ENCODE peak calls at places on chromosome 13, in ten cellular contexts. V is uterus, P is heart right ventricle, L is stomach, F is dorsolateral prefrontal cortex, I is IMR-90, X is aorta, S is right atrium auricular region, K is lower lobe of right lung, W is fibroblast of lung. Q is an unnamed sample.

GRCh38 chr13:37485766-37486165 is 112.8 kb downstream of the POSTN start:
- DNase-seq in V (no peak), P (no peak), L (no peak), F (no peak), I (peak), X (no peak), S (no peak), K (no peak), W (peak), Q (no peak)

GRCh38 chr13:52804202-52804641 is 44.2 kb downstream of the PCDH8 start:
- DNase-seq in V (no peak), P (no peak), L (no peak), F (no peak), I (no peak), X (no peak), S (no peak), K (no peak), W (peak), Q (no peak)

GRCh38 chr13:36475468-36475867 is 43.2 kb downstream of the CCNA1 start:
- DNase-seq in V (no peak), P (no peak), L (no peak), F (no peak), I (no peak), X (no peak), S (no peak), K (no peak), W (peak), Q (no peak)

GRCh38 chr13:22061371-22061805 is 390.5 kb downstream of the FGF9 start:
- DNase-seq in V (no peak), P (no peak), L (no peak), F (peak), I (no peak), X (no peak), S (no peak), K (no peak), W (no peak), Q (no peak)

GRCh38 chr13:91058066-91058465 is 289.4 kb upstream of the MIR17HG start:
- DNase-seq in V (no peak), P (no peak), L (no peak), F (no peak), I (no peak), X (no peak), S (no peak), K (no peak), W (peak), Q (no peak)

GRCh38 chr13:28753946-28754345 is 35.2 kb upstream of the SLC46A3 start:
- DNase-seq in V (no peak), P (no peak), L (no peak), F (no peak), I (no peak), X (no peak), S (no peak), K (no peak), W (no peak), Q (no peak)

GRCh38 chr13:110829486-110829885 is 85.4 kb downstream of the ANKRD10 start:
- DNase-seq in V (no peak), P (no peak), L (no peak), F (no peak), I (no peak), X (no peak), S (no peak), K (no peak), W (no peak), Q (no peak)

GRCh38 chr13:62432295-62432694 is 1016.6 kb upstream of the PCDH20 start:
- DNase-seq in V (no peak), P (no peak), L (no peak), F (no peak), I (no peak), X (no peak), S (no peak), K (no peak), W (no peak), Q (no peak)

DNA sequence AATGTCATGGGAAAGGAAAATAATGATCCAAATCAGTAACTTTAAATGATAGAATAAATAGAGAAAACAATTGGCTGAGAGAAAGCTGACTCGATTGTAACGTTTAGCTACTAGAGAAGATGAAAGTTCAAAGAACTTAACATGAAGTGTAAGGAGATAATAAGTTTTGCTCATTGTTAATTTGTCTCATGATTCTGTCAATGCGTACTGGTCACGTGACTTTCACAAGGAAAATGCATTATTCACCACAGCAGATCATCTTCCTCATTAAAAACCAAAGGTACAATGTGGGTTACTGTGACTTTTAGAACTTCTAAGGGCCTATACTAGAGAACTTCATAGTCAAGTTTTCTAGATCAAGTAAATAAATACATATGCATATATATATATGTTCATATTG is 1207.2 kb downstream of the EFNB2 start:
- DNase-seq in V (no peak), P (no peak), L (no peak), F (no peak), I (no peak), X (no peak), S (no peak), K (no peak), W (no peak), Q (no peak)
- H3K27ac ChIP-seq in V (no peak), P (no peak), L (no peak), F (no peak), I (no peak), X (no peak), S (no peak), K (no peak), W (no peak), Q (no peak)

GRCh38 chr13:77919351-77920294 is 992 bp upstream of the EDNRB start:
- DNase-seq in V (peak), P (peak), L (no peak), F (peak), I (peak), X (peak), S (peak), K (peak), W (peak), Q (peak)
- H3K27ac ChIP-seq in V (peak), P (peak), L (no peak), F (peak), I (no peak), X (no peak), S (peak), K (peak), W (no peak), Q (peak)

GRCh38 chr13:99546878-99547277 is 45.6 kb downstream of the TM9SF2 start:
- DNase-seq in V (no peak), P (no peak), L (no peak), F (no peak), I (no peak), X (no peak), S (no peak), K (no peak), W (no peak), Q (no peak)

GRCh38 chr13:99545979-99546378 is 44.7 kb downstream of the TM9SF2 start:
- DNase-seq in V (no peak), P (no peak), L (no peak), F (no peak), I (no peak), X (no peak), S (no peak), K (no peak), W (no peak), Q (no peak)

GRCh38 chr13:99542788-99543406 is 41.6 kb downstream of the TM9SF2 start:
- DNase-seq in V (no peak), P (no peak), L (no peak), F (no peak), I (no peak), X (no peak), S (no peak), K (no peak), W (no peak), Q (no peak)

GRCh38 chr13:99553033-99553432 is 51.8 kb downstream of the TM9SF2 start:
- DNase-seq in V (no peak), P (no peak), L (peak), F (no peak), I (no peak), X (no peak), S (no peak), K (no peak), W (no peak), Q (no peak)

GRCh38 chr13:99548448-99548847 is 47.2 kb downstream of the TM9SF2 start:
- DNase-seq in V (no peak), P (no peak), L (no peak), F (no peak), I (no peak), X (no peak), S (no peak), K (no peak), W (no peak), Q (no peak)
- H3K27ac ChIP-seq in V (no peak), P (no peak), L (no peak), F (no peak), I (no peak), X (no peak), S (no peak), K (no peak), W (no peak), Q (no peak)

DNA sequence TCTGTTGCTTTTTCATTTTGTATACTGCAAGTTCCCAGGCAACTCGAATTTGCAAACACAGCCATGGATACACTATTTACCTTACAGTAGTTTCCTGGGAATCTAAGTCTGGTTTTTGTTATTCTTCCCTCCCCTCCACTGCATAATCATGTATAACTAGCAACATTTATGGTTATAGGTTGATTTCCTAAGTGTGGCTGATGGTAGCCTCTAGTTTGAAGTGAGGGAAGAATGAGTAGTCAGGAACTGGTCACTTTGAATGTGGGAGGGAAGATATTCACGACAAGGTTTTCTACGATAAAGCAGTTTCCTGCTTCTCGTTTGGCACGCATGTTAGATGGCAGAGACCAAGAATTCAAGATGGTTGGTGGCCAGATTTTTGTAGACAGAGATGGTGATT is at the start of gene KCNRG:
- DNase-seq in V (no peak), P (no peak), L (no peak), F (no peak), I (peak), X (no peak), S (no peak), K (no peak), W (peak), Q (no peak)
- H3K27ac ChIP-seq in V (peak), P (peak), L (peak), F (peak), I (no peak), X (peak), S (peak), K (peak), W (peak), Q (no peak)

Q was measured in kidney.